ENCODE peak calls at places on chromosomes 5 and 9, in eight cellular contexts. One of them, this sample, is unnamed.

GRCh38 chr9:127523312-127523851 is 72.1 kb downstream of the LRSAM1 start:
- DNase-seq in frontal cortex: no peak
- DNase-seq in fibroblast of the conjunctiva: no peak
- DNase-seq in head of caudate nucleus: no peak
- DNase-seq in AG10803: peak; percentile 49
- DNase-seq in HuH-7: no peak
- DNase-seq in AG08396: peak; percentile 55
- DNase-seq in caudate nucleus: no peak
- DNase-seq in this sample: no peak

GRCh38 chr5:155728857-155729683 is 597.9 kb upstream of the SGCD start:
- DNase-seq in AG10803: peak; percentile 78
- DNase-seq in fibroblast of the conjunctiva: no peak
- DNase-seq in head of caudate nucleus: peak; percentile 57
- DNase-seq in frontal cortex: peak; percentile 36
- DNase-seq in HuH-7: no peak
- DNase-seq in AG08396: peak; percentile 10
- DNase-seq in caudate nucleus: peak; percentile 45
- DNase-seq in this sample: peak; percentile 34

GRCh38 chr5:128254789-128255188 is 171.2 kb downstream of the SLC12A2 start:
- DNase-seq in fibroblast of the conjunctiva: peak; percentile 34
- DNase-seq in head of caudate nucleus: no peak
- DNase-seq in AG08396: no peak
- DNase-seq in HuH-7: no peak
- DNase-seq in frontal cortex: no peak
- DNase-seq in caudate nucleus: no peak
- DNase-seq in AG10803: no peak
- DNase-seq in this sample: no peak

GRCh38 chr9:107068581-107068980 is 205.6 kb downstream of the ZNF462 start:
- DNase-seq in AG10803: no peak
- DNase-seq in frontal cortex: no peak
- DNase-seq in fibroblast of the conjunctiva: no peak
- DNase-seq in caudate nucleus: no peak
- DNase-seq in head of caudate nucleus: no peak
- DNase-seq in AG08396: no peak
- DNase-seq in HuH-7: peak; percentile 16
- DNase-seq in this sample: no peak

GRCh38 chr5:125464847-125465432 is 718.5 kb upstream of the ZNF608 start:
- DNase-seq in AG10803: no peak
- DNase-seq in HuH-7: no peak
- DNase-seq in caudate nucleus: no peak
- DNase-seq in head of caudate nucleus: no peak
- DNase-seq in frontal cortex: no peak
- DNase-seq in AG08396: no peak
- DNase-seq in fibroblast of the conjunctiva: no peak
- DNase-seq in this sample: no peak

GRCh38 chr9:98091735-98092632 is 27.0 kb downstream of the TRIM14 start:
- DNase-seq in frontal cortex: peak; percentile 39
- DNase-seq in HuH-7: no peak
- DNase-seq in head of caudate nucleus: no peak
- DNase-seq in caudate nucleus: no peak
- DNase-seq in AG08396: no peak
- DNase-seq in AG10803: peak; percentile 56
- DNase-seq in fibroblast of the conjunctiva: no peak
- DNase-seq in this sample: no peak

GRCh38 chr5:17367256-17367845 is 130.7 kb upstream of the TAF11L2 start:
- DNase-seq in frontal cortex: no peak
- DNase-seq in AG08396: no peak
- DNase-seq in head of caudate nucleus: no peak
- DNase-seq in HuH-7: no peak
- DNase-seq in caudate nucleus: no peak
- DNase-seq in AG10803: no peak
- DNase-seq in fibroblast of the conjunctiva: no peak
- DNase-seq in this sample: no peak

GRCh38 chr5:171924493-171925122 is 81.8 kb downstream of the FBXW11 start:
- DNase-seq in AG08396: no peak
- DNase-seq in head of caudate nucleus: no peak
- DNase-seq in caudate nucleus: no peak
- DNase-seq in HuH-7: no peak
- DNase-seq in frontal cortex: no peak
- DNase-seq in fibroblast of the conjunctiva: no peak
- DNase-seq in AG10803: no peak
- DNase-seq in this sample: no peak

GRCh38 chr9:76658510-76659231 is 105.6 kb upstream of the PCA3 start:
- DNase-seq in frontal cortex: no peak
- DNase-seq in AG08396: peak; percentile 53
- DNase-seq in caudate nucleus: no peak
- DNase-seq in head of caudate nucleus: no peak
- DNase-seq in AG10803: peak; percentile 76
- DNase-seq in HuH-7: peak; percentile 49
- DNase-seq in fibroblast of the conjunctiva: peak; percentile 72
- DNase-seq in this sample: peak; percentile 36

GRCh38 chr5:135243194-135244191 is 155.5 kb downstream of the MACROH2A1 start:
- DNase-seq in caudate nucleus: no peak
- DNase-seq in AG08396: no peak
- DNase-seq in fibroblast of the conjunctiva: no peak
- DNase-seq in AG10803: no peak
- DNase-seq in frontal cortex: no peak
- DNase-seq in HuH-7: no peak
- DNase-seq in head of caudate nucleus: no peak
- DNase-seq in this sample: no peak

This sample was measured in hippocampal formation.